ENCODE peak calls at places on chromosomes 11 and 22, in six cellular contexts. One of them, this sample, is unnamed.

GRCh38 chr11:8593935-8594909 is at the start of gene STK33:
- DNase-seq in Panc1: no peak
- DNase-seq in SIG-M5: no peak
- DNase-seq in activated T-cell treated with anti-CD3 and anti-CD28 coated beads for 24 hours: peak; percentile 29
- DNase-seq in activated CD4-positive, alpha-beta T cell treated with anti-CD3 and anti-CD28 coated beads, Interleukin-2, amount 10 ng/mL, durations not matched to agents 7 days and 5 days: peak; percentile 44
- DNase-seq in stimulated activated CD4-positive, alpha-beta T cell treated with anti-CD3 and anti-CD28 coated beads, Interleukin-1b, Interleukin-23, amount 100 ng/mL, for 4 hours: no peak
- DNase-seq in this sample: no peak

GRCh38 chr22:23128269-23129108 is 13.3 kb downstream of the RSPH14 start:
- DNase-seq in SIG-M5: no peak
- DNase-seq in stimulated activated CD4-positive, alpha-beta T cell treated with anti-CD3 and anti-CD28 coated beads, Interleukin-1b, Interleukin-23, amount 100 ng/mL, for 4 hours: peak; percentile 62
- DNase-seq in activated CD4-positive, alpha-beta T cell treated with anti-CD3 and anti-CD28 coated beads, Interleukin-2, amount 10 ng/mL, durations not matched to agents 7 days and 5 days: peak; percentile 75
- DNase-seq in Panc1: no peak
- DNase-seq in activated T-cell treated with anti-CD3 and anti-CD28 coated beads for 24 hours: peak; percentile 63
- DNase-seq in this sample: peak; percentile 31

GRCh38 chr11:911031-911889 is 650 bp upstream of the CHID1 start:
- DNase-seq in stimulated activated CD4-positive, alpha-beta T cell treated with anti-CD3 and anti-CD28 coated beads, Interleukin-1b, Interleukin-23, amount 100 ng/mL, for 4 hours: peak; percentile 30
- DNase-seq in activated CD4-positive, alpha-beta T cell treated with anti-CD3 and anti-CD28 coated beads, Interleukin-2, amount 10 ng/mL, durations not matched to agents 7 days and 5 days: peak; percentile 33
- DNase-seq in activated T-cell treated with anti-CD3 and anti-CD28 coated beads for 24 hours: peak; percentile 32
- DNase-seq in Panc1: no peak
- DNase-seq in SIG-M5: no peak
- DNase-seq in this sample: no peak

GRCh38 chr22:47045691-47046410 is 283.4 kb downstream of the TBC1D22A start:
- DNase-seq in activated T-cell treated with anti-CD3 and anti-CD28 coated beads for 24 hours: no peak
- DNase-seq in Panc1: no peak
- DNase-seq in stimulated activated CD4-positive, alpha-beta T cell treated with anti-CD3 and anti-CD28 coated beads, Interleukin-1b, Interleukin-23, amount 100 ng/mL, for 4 hours: no peak
- DNase-seq in activated CD4-positive, alpha-beta T cell treated with anti-CD3 and anti-CD28 coated beads, Interleukin-2, amount 10 ng/mL, durations not matched to agents 7 days and 5 days: no peak
- DNase-seq in SIG-M5: no peak
- DNase-seq in this sample: no peak

GRCh38 chr22:37301144-37301820 is 19.0 kb downstream of the CYTH4 start:
- DNase-seq in Panc1: no peak
- DNase-seq in SIG-M5: no peak
- DNase-seq in activated CD4-positive, alpha-beta T cell treated with anti-CD3 and anti-CD28 coated beads, Interleukin-2, amount 10 ng/mL, durations not matched to agents 7 days and 5 days: no peak
- DNase-seq in activated T-cell treated with anti-CD3 and anti-CD28 coated beads for 24 hours: no peak
- DNase-seq in stimulated activated CD4-positive, alpha-beta T cell treated with anti-CD3 and anti-CD28 coated beads, Interleukin-1b, Interleukin-23, amount 100 ng/mL, for 4 hours: no peak
- DNase-seq in this sample: no peak

GRCh38 chr11:12184696-12185095 is 74.3 kb downstream of the MICAL2 start:
- DNase-seq in Panc1: no peak
- DNase-seq in activated CD4-positive, alpha-beta T cell treated with anti-CD3 and anti-CD28 coated beads, Interleukin-2, amount 10 ng/mL, durations not matched to agents 7 days and 5 days: no peak
- DNase-seq in SIG-M5: no peak
- DNase-seq in activated T-cell treated with anti-CD3 and anti-CD28 coated beads for 24 hours: no peak
- DNase-seq in stimulated activated CD4-positive, alpha-beta T cell treated with anti-CD3 and anti-CD28 coated beads, Interleukin-1b, Interleukin-23, amount 100 ng/mL, for 4 hours: no peak
- DNase-seq in this sample: no peak

GRCh38 chr11:64848779-64849599 is 4.5 kb upstream of the CDC42BPG start:
- DNase-seq in stimulated activated CD4-positive, alpha-beta T cell treated with anti-CD3 and anti-CD28 coated beads, Interleukin-1b, Interleukin-23, amount 100 ng/mL, for 4 hours: no peak
- DNase-seq in activated T-cell treated with anti-CD3 and anti-CD28 coated beads for 24 hours: no peak
- DNase-seq in SIG-M5: no peak
- DNase-seq in activated CD4-positive, alpha-beta T cell treated with anti-CD3 and anti-CD28 coated beads, Interleukin-2, amount 10 ng/mL, durations not matched to agents 7 days and 5 days: no peak
- DNase-seq in Panc1: no peak
- DNase-seq in this sample: no peak

GRCh38 chr11:31813961-31814868 is 3.1 kb upstream of the PAX6 start:
- DNase-seq in activated T-cell treated with anti-CD3 and anti-CD28 coated beads for 24 hours: no peak
- DNase-seq in activated CD4-positive, alpha-beta T cell treated with anti-CD3 and anti-CD28 coated beads, Interleukin-2, amount 10 ng/mL, durations not matched to agents 7 days and 5 days: no peak
- DNase-seq in Panc1: no peak
- DNase-seq in stimulated activated CD4-positive, alpha-beta T cell treated with anti-CD3 and anti-CD28 coated beads, Interleukin-1b, Interleukin-23, amount 100 ng/mL, for 4 hours: no peak
- DNase-seq in SIG-M5: no peak
- DNase-seq in this sample: no peak

GRCh38 chr22:22681221-22681739 is 36.9 kb downstream of the GGTLC2 start:
- DNase-seq in Panc1: no peak
- DNase-seq in SIG-M5: no peak
- DNase-seq in stimulated activated CD4-positive, alpha-beta T cell treated with anti-CD3 and anti-CD28 coated beads, Interleukin-1b, Interleukin-23, amount 100 ng/mL, for 4 hours: no peak
- DNase-seq in activated CD4-positive, alpha-beta T cell treated with anti-CD3 and anti-CD28 coated beads, Interleukin-2, amount 10 ng/mL, durations not matched to agents 7 days and 5 days: no peak
- DNase-seq in activated T-cell treated with anti-CD3 and anti-CD28 coated beads for 24 hours: no peak
- DNase-seq in this sample: no peak

GRCh38 chr22:21775061-21775460 is 39.5 kb upstream of the YPEL1 start:
- DNase-seq in stimulated activated CD4-positive, alpha-beta T cell treated with anti-CD3 and anti-CD28 coated beads, Interleukin-1b, Interleukin-23, amount 100 ng/mL, for 4 hours: no peak
- DNase-seq in Panc1: no peak
- DNase-seq in activated T-cell treated with anti-CD3 and anti-CD28 coated beads for 24 hours: no peak
- DNase-seq in activated CD4-positive, alpha-beta T cell treated with anti-CD3 and anti-CD28 coated beads, Interleukin-2, amount 10 ng/mL, durations not matched to agents 7 days and 5 days: no peak
- DNase-seq in SIG-M5: no peak
- DNase-seq in this sample: no peak

GRCh38 chr11:35064114-35064800 is 74.7 kb upstream of the CD44 start:
- DNase-seq in Panc1: no peak
- DNase-seq in stimulated activated CD4-positive, alpha-beta T cell treated with anti-CD3 and anti-CD28 coated beads, Interleukin-1b, Interleukin-23, amount 100 ng/mL, for 4 hours: no peak
- DNase-seq in SIG-M5: no peak
- DNase-seq in activated T-cell treated with anti-CD3 and anti-CD28 coated beads for 24 hours: no peak
- DNase-seq in activated CD4-positive, alpha-beta T cell treated with anti-CD3 and anti-CD28 coated beads, Interleukin-2, amount 10 ng/mL, durations not matched to agents 7 days and 5 days: no peak
- DNase-seq in this sample: no peak

GRCh38 chr22:44380716-44381500 is 68.2 kb upstream of the SHISAL1 start:
- DNase-seq in activated T-cell treated with anti-CD3 and anti-CD28 coated beads for 24 hours: no peak
- DNase-seq in activated CD4-positive, alpha-beta T cell treated with anti-CD3 and anti-CD28 coated beads, Interleukin-2, amount 10 ng/mL, durations not matched to agents 7 days and 5 days: no peak
- DNase-seq in SIG-M5: no peak
- DNase-seq in Panc1: no peak
- DNase-seq in stimulated activated CD4-positive, alpha-beta T cell treated with anti-CD3 and anti-CD28 coated beads, Interleukin-1b, Interleukin-23, amount 100 ng/mL, for 4 hours: no peak
- DNase-seq in this sample: no peak

GRCh38 chr11:17742019-17742418 is 7.4 kb downstream of the KCNC1 start:
- DNase-seq in activated T-cell treated with anti-CD3 and anti-CD28 coated beads for 24 hours: no peak
- DNase-seq in SIG-M5: no peak
- DNase-seq in stimulated activated CD4-positive, alpha-beta T cell treated with anti-CD3 and anti-CD28 coated beads, Interleukin-1b, Interleukin-23, amount 100 ng/mL, for 4 hours: no peak
- DNase-seq in Panc1: no peak
- DNase-seq in activated CD4-positive, alpha-beta T cell treated with anti-CD3 and anti-CD28 coated beads, Interleukin-2, amount 10 ng/mL, durations not matched to agents 7 days and 5 days: no peak
- DNase-seq in this sample: no peak

GRCh38 chr22:25109878-25110595 is 89.6 kb upstream of the CRYBB3 start:
- DNase-seq in stimulated activated CD4-positive, alpha-beta T cell treated with anti-CD3 and anti-CD28 coated beads, Interleukin-1b, Interleukin-23, amount 100 ng/mL, for 4 hours: no peak
- DNase-seq in activated CD4-positive, alpha-beta T cell treated with anti-CD3 and anti-CD28 coated beads, Interleukin-2, amount 10 ng/mL, durations not matched to agents 7 days and 5 days: no peak
- DNase-seq in Panc1: no peak
- DNase-seq in activated T-cell treated with anti-CD3 and anti-CD28 coated beads for 24 hours: no peak
- DNase-seq in SIG-M5: no peak
- DNase-seq in this sample: no peak

GRCh38 chr11:83858694-83859093 is 572.5 kb upstream of the CCDC90B start:
- DNase-seq in activated CD4-positive, alpha-beta T cell treated with anti-CD3 and anti-CD28 coated beads, Interleukin-2, amount 10 ng/mL, durations not matched to agents 7 days and 5 days: no peak
- DNase-seq in Panc1: no peak
- DNase-seq in SIG-M5: no peak
- DNase-seq in stimulated activated CD4-positive, alpha-beta T cell treated with anti-CD3 and anti-CD28 coated beads, Interleukin-1b, Interleukin-23, amount 100 ng/mL, for 4 hours: no peak
- DNase-seq in activated T-cell treated with anti-CD3 and anti-CD28 coated beads for 24 hours: no peak
- DNase-seq in this sample: no peak

GRCh38 chr11:102666331-102666957 is 39.1 kb downstream of the MMP27 start:
- DNase-seq in SIG-M5: no peak
- DNase-seq in activated T-cell treated with anti-CD3 and anti-CD28 coated beads for 24 hours: peak; percentile 12
- DNase-seq in activated CD4-positive, alpha-beta T cell treated with anti-CD3 and anti-CD28 coated beads, Interleukin-2, amount 10 ng/mL, durations not matched to agents 7 days and 5 days: peak; percentile 30
- DNase-seq in stimulated activated CD4-positive, alpha-beta T cell treated with anti-CD3 and anti-CD28 coated beads, Interleukin-1b, Interleukin-23, amount 100 ng/mL, for 4 hours: no peak
- DNase-seq in Panc1: peak; percentile 41
- DNase-seq in this sample: peak; percentile 14

This sample was measured in glomerular endothelial cell.